ENCODE peak calls at places on chromosomes 5 and 9, in six cellular contexts. One of them, this sample, is unnamed.

GRCh38 chr5:23483090-23483489 is 24.3 kb upstream of the PRDM9 start:
- DNase-seq in NCI-H345: no peak
- DNase-seq in activated T-helper 1 cell treated with Interleukin-2 at 50 U/mL for 16 hours: no peak
- DNase-seq in immature natural killer cell: no peak
- DNase-seq in NCI-H748 treated with DMSO at 0.1 percent for 48 hours: no peak
- DNase-seq in activated naive CD4-positive, alpha-beta T cell treated with anti-CD3 and anti-CD28 coated beads for 36 hours: no peak
- DNase-seq in this sample: no peak

GRCh38 chr5:101390317-101390908 is 487.3 kb upstream of the ST8SIA4 start:
- DNase-seq in immature natural killer cell: no peak
- DNase-seq in NCI-H748 treated with DMSO at 0.1 percent for 48 hours: peak
- DNase-seq in activated naive CD4-positive, alpha-beta T cell treated with anti-CD3 and anti-CD28 coated beads for 36 hours: peak
- DNase-seq in NCI-H345: peak
- DNase-seq in activated T-helper 1 cell treated with Interleukin-2 at 50 U/mL for 16 hours: no peak
- DNase-seq in this sample: peak

GRCh38 chr5:131509811-131510210 is 125.2 kb downstream of the RAPGEF6 start:
- DNase-seq in activated T-helper 1 cell treated with Interleukin-2 at 50 U/mL for 16 hours: no peak
- DNase-seq in NCI-H748 treated with DMSO at 0.1 percent for 48 hours: no peak
- DNase-seq in NCI-H345: no peak
- DNase-seq in immature natural killer cell: no peak
- DNase-seq in activated naive CD4-positive, alpha-beta T cell treated with anti-CD3 and anti-CD28 coated beads for 36 hours: no peak
- DNase-seq in this sample: no peak

GRCh38 chr9:130766031-130766903 is 68.8 kb upstream of the ABL1 start:
- DNase-seq in activated naive CD4-positive, alpha-beta T cell treated with anti-CD3 and anti-CD28 coated beads for 36 hours: peak
- DNase-seq in activated T-helper 1 cell treated with Interleukin-2 at 50 U/mL for 16 hours: no peak
- DNase-seq in NCI-H748 treated with DMSO at 0.1 percent for 48 hours: no peak
- DNase-seq in immature natural killer cell: no peak
- DNase-seq in NCI-H345: no peak
- DNase-seq in this sample: no peak

GRCh38 chr5:61474746-61475145 is 142.7 kb downstream of the ZSWIM6 start:
- DNase-seq in activated naive CD4-positive, alpha-beta T cell treated with anti-CD3 and anti-CD28 coated beads for 36 hours: no peak
- DNase-seq in NCI-H748 treated with DMSO at 0.1 percent for 48 hours: no peak
- DNase-seq in immature natural killer cell: no peak
- DNase-seq in activated T-helper 1 cell treated with Interleukin-2 at 50 U/mL for 16 hours: no peak
- DNase-seq in NCI-H345: no peak
- DNase-seq in this sample: no peak

GRCh38 chr5:135891804-135892203 is 3.8 kb downstream of the IL9 start:
- DNase-seq in activated T-helper 1 cell treated with Interleukin-2 at 50 U/mL for 16 hours: no peak
- DNase-seq in NCI-H748 treated with DMSO at 0.1 percent for 48 hours: no peak
- DNase-seq in activated naive CD4-positive, alpha-beta T cell treated with anti-CD3 and anti-CD28 coated beads for 36 hours: no peak
- DNase-seq in NCI-H345: no peak
- DNase-seq in immature natural killer cell: no peak
- DNase-seq in this sample: no peak

GRCh38 chr5:168897387-168898122 is 318.4 kb upstream of the PANK3 start:
- DNase-seq in immature natural killer cell: no peak
- DNase-seq in activated T-helper 1 cell treated with Interleukin-2 at 50 U/mL for 16 hours: no peak
- DNase-seq in NCI-H345: no peak
- DNase-seq in activated naive CD4-positive, alpha-beta T cell treated with anti-CD3 and anti-CD28 coated beads for 36 hours: no peak
- DNase-seq in NCI-H748 treated with DMSO at 0.1 percent for 48 hours: no peak
- DNase-seq in this sample: peak

GRCh38 chr5:170917113-170917512 is 55.3 kb downstream of the RANBP17 start:
- DNase-seq in activated naive CD4-positive, alpha-beta T cell treated with anti-CD3 and anti-CD28 coated beads for 36 hours: no peak
- DNase-seq in activated T-helper 1 cell treated with Interleukin-2 at 50 U/mL for 16 hours: no peak
- DNase-seq in NCI-H748 treated with DMSO at 0.1 percent for 48 hours: no peak
- DNase-seq in immature natural killer cell: no peak
- DNase-seq in NCI-H345: no peak
- DNase-seq in this sample: no peak

GRCh38 chr5:169691473-169691872 is 54.4 kb downstream of the DOCK2 start:
- DNase-seq in activated T-helper 1 cell treated with Interleukin-2 at 50 U/mL for 16 hours: no peak
- DNase-seq in immature natural killer cell: no peak
- DNase-seq in activated naive CD4-positive, alpha-beta T cell treated with anti-CD3 and anti-CD28 coated beads for 36 hours: no peak
- DNase-seq in NCI-H345: no peak
- DNase-seq in NCI-H748 treated with DMSO at 0.1 percent for 48 hours: no peak
- DNase-seq in this sample: no peak

GRCh38 chr5:163569284-163569683 is 63.9 kb downstream of the MAT2B start:
- DNase-seq in NCI-H748 treated with DMSO at 0.1 percent for 48 hours: peak
- DNase-seq in immature natural killer cell: no peak
- DNase-seq in activated T-helper 1 cell treated with Interleukin-2 at 50 U/mL for 16 hours: no peak
- DNase-seq in NCI-H345: no peak
- DNase-seq in activated naive CD4-positive, alpha-beta T cell treated with anti-CD3 and anti-CD28 coated beads for 36 hours: no peak
- DNase-seq in this sample: no peak

GRCh38 chr5:180315762-180316212 is 23.9 kb upstream of the MAPK9 start:
- DNase-seq in activated T-helper 1 cell treated with Interleukin-2 at 50 U/mL for 16 hours: peak
- DNase-seq in immature natural killer cell: peak
- DNase-seq in NCI-H748 treated with DMSO at 0.1 percent for 48 hours: no peak
- DNase-seq in activated naive CD4-positive, alpha-beta T cell treated with anti-CD3 and anti-CD28 coated beads for 36 hours: peak
- DNase-seq in NCI-H345: peak
- DNase-seq in this sample: peak

GRCh38 chr9:2461886-2462285 is 159.7 kb upstream of the VLDLR start:
- DNase-seq in activated T-helper 1 cell treated with Interleukin-2 at 50 U/mL for 16 hours: no peak
- DNase-seq in NCI-H345: peak
- DNase-seq in NCI-H748 treated with DMSO at 0.1 percent for 48 hours: no peak
- DNase-seq in immature natural killer cell: no peak
- DNase-seq in activated naive CD4-positive, alpha-beta T cell treated with anti-CD3 and anti-CD28 coated beads for 36 hours: no peak
- DNase-seq in this sample: peak

GRCh38 chr5:168578006-168578405 is 1.2 kb downstream of the PANK3 start:
- DNase-seq in immature natural killer cell: no peak
- DNase-seq in NCI-H345: no peak
- DNase-seq in activated naive CD4-positive, alpha-beta T cell treated with anti-CD3 and anti-CD28 coated beads for 36 hours: no peak
- DNase-seq in NCI-H748 treated with DMSO at 0.1 percent for 48 hours: no peak
- DNase-seq in activated T-helper 1 cell treated with Interleukin-2 at 50 U/mL for 16 hours: no peak
- DNase-seq in this sample: no peak

GRCh38 chr9:21677387-21677786 is 125.0 kb upstream of the MTAP start:
- DNase-seq in immature natural killer cell: no peak
- DNase-seq in NCI-H748 treated with DMSO at 0.1 percent for 48 hours: no peak
- DNase-seq in activated naive CD4-positive, alpha-beta T cell treated with anti-CD3 and anti-CD28 coated beads for 36 hours: no peak
- DNase-seq in NCI-H345: no peak
- DNase-seq in activated T-helper 1 cell treated with Interleukin-2 at 50 U/mL for 16 hours: no peak
- DNase-seq in this sample: no peak

This sample was measured in NCI-H1092 treated with DMSO at 0.1 percent for 48 hours.